ENCODE peak calls at places on chromosomes 16 and 17, in eight cellular contexts. F is kidney epithelial cell, V is GM23338, A is pancreas, O is psoas muscle, G is heart right ventricle, P is mucosa of descending colon, Y is esophagus squamous epithelium. B is an unnamed sample.

GRCh38 chr17:15999974-16000827 is 577 bp downstream of the TTC19 start:
- DNase-seq in F (no peak), V (peak; percentile 73), A (no peak), O (no peak), G (peak; percentile 26), P (peak; percentile 45), Y (no peak), B (peak; percentile 41)

GRCh38 chr17:72530409-72530808 is 409.6 kb downstream of the SOX9 start:
- DNase-seq in F (no peak), V (no peak), A (no peak), O (no peak), G (no peak), P (no peak), Y (no peak), B (no peak)

GRCh38 chr16:3138823-3139426 is 4.1 kb downstream of the ZNF213 start:
- DNase-seq in F (no peak), V (no peak), A (no peak), O (no peak), G (no peak), P (no peak), Y (no peak), B (no peak)

GRCh38 chr17:1312261-1312870 is 32.9 kb downstream of the TRARG1 start:
- DNase-seq in F (no peak), V (peak; percentile 71), A (no peak), O (no peak), G (no peak), P (no peak), Y (no peak), B (no peak)

GRCh38 chr16:6837722-6838121 is 494.9 kb upstream of the RBFOX1 start:
- DNase-seq in F (no peak), V (no peak), A (no peak), O (no peak), G (no peak), P (no peak), Y (no peak), B (no peak)

GRCh38 chr16:67021321-67021720 is 7.6 kb upstream of the CBFB start:
- DNase-seq in F (no peak), V (no peak), A (no peak), O (no peak), G (no peak), P (no peak), Y (no peak), B (no peak)

GRCh38 chr17:80432961-80433550 is 18.1 kb downstream of the ENDOV start:
- DNase-seq in F (no peak), V (no peak), A (no peak), O (no peak), G (no peak), P (no peak), Y (no peak), B (no peak)

GRCh38 chr16:19329932-19330331 is 44.4 kb downstream of the CLEC19A start:
- DNase-seq in F (no peak), V (no peak), A (no peak), O (no peak), G (no peak), P (no peak), Y (no peak), B (peak; percentile 54)

GRCh38 chr17:72388765-72389473 is 268.1 kb downstream of the SOX9 start:
- DNase-seq in F (no peak), V (no peak), A (no peak), O (no peak), G (no peak), P (no peak), Y (no peak), B (peak; percentile 67)

GRCh38 chr16:75733305-75734141 is 7.2 kb upstream of the CPHXL start:
- DNase-seq in F (no peak), V (no peak), A (no peak), O (no peak), G (no peak), P (peak; percentile 28), Y (no peak), B (peak; percentile 92)

GRCh38 chr16:84294196-84295142 is at the start of gene WFDC1:
- DNase-seq in F (no peak), V (peak; percentile 43), A (no peak), O (no peak), G (no peak), P (peak; percentile 32), Y (no peak), B (no peak)

GRCh38 chr17:10172241-10172741 is 26.1 kb downstream of the GAS7 start:
- DNase-seq in F (no peak), V (no peak), A (no peak), O (no peak), G (no peak), P (no peak), Y (no peak), B (no peak)

GRCh38 chr17:61799812-61800484 is 63.4 kb downstream of the BRIP1 start:
- DNase-seq in F (no peak), V (no peak), A (no peak), O (no peak), G (no peak), P (no peak), Y (no peak), B (no peak)

GRCh38 chr16:87044829-87045228 is 272.4 kb downstream of the C16orf95 start:
- DNase-seq in F (no peak), V (no peak), A (no peak), O (no peak), G (no peak), P (no peak), Y (no peak), B (no peak)

GRCh38 chr16:89324056-89325010 is 106.8 kb downstream of the ZNF778 start:
- DNase-seq in F (no peak), V (no peak), A (no peak), O (no peak), G (no peak), P (no peak), Y (no peak), B (peak; percentile 97)

GRCh38 chr17:78808106-78808635 is 26.1 kb upstream of the CYTH1 start:
- DNase-seq in F (no peak), V (no peak), A (no peak), O (no peak), G (no peak), P (no peak), Y (no peak), B (no peak)

GRCh38 chr16:25135239-25135878 is 23.8 kb downstream of the LCMT1 start:
- DNase-seq in F (no peak), V (no peak), A (no peak), O (no peak), G (no peak), P (peak; percentile 51), Y (no peak), B (peak; percentile 67)

GRCh38 chr17:17910060-17910459 is 62.1 kb downstream of the TOM1L2 start:
- DNase-seq in F (no peak), V (no peak), A (no peak), O (no peak), G (no peak), P (no peak), Y (no peak), B (no peak)

GRCh38 chr16:27611340-27611739 is 61.4 kb downstream of the KATNIP start:
- DNase-seq in F (no peak), V (no peak), A (no peak), O (no peak), G (no peak), P (no peak), Y (no peak), B (no peak)

GRCh38 chr17:36867716-36868115 is 69.6 kb upstream of the LHX1 start:
- DNase-seq in F (no peak), V (no peak), A (no peak), O (no peak), G (no peak), P (no peak), Y (no peak), B (no peak)

GRCh38 chr16:59698341-59698979 is 964.3 kb upstream of the GOT2 start:
- DNase-seq in F (no peak), V (no peak), A (no peak), O (no peak), G (no peak), P (no peak), Y (no peak), B (peak; percentile 76)

GRCh38 chr17:8631554-8631877 is 991 bp upstream of the MYH10 start:
- DNase-seq in F (no peak), V (no peak), A (no peak), O (no peak), G (no peak), P (no peak), Y (no peak), B (peak; percentile 26)

GRCh38 chr16:9260665-9261064 is 169.2 kb downstream of the HAPSTR1 start:
- DNase-seq in F (no peak), V (no peak), A (peak; percentile 67), O (no peak), G (peak; percentile 21), P (peak; percentile 60), Y (no peak), B (no peak)

GRCh38 chr17:81616877-81617276 is 20.0 kb downstream of the NPLOC4 start:
- DNase-seq in F (no peak), V (no peak), A (no peak), O (no peak), G (no peak), P (no peak), Y (no peak), B (no peak)
- TF ChIP-seq CTCF in F (no peak), V (no peak), A (no peak), O (no peak), G (no peak), P (no peak), Y (no peak), B (no peak)

GRCh38 chr17:77420804-77421634 is 280.2 kb downstream of the SEC14L1 start:
- DNase-seq in F (peak; percentile 54), V (peak; percentile 85), A (no peak), O (peak; percentile 18), G (no peak), P (no peak), Y (no peak), B (peak; percentile 91)

GRCh38 chr17:77418609-77419008 is 277.8 kb downstream of the SEC14L1 start:
- DNase-seq in F (no peak), V (no peak), A (no peak), O (no peak), G (no peak), P (no peak), Y (no peak), B (no peak)

GRCh38 chr17:77420476-77420803 is 279.7 kb downstream of the SEC14L1 start:
- DNase-seq in F (no peak), V (no peak), A (no peak), O (no peak), G (no peak), P (no peak), Y (no peak), B (no peak)

GRCh38 chr17:77419095-77419494 is 278.3 kb downstream of the SEC14L1 start:
- DNase-seq in F (no peak), V (no peak), A (no peak), O (no peak), G (no peak), P (no peak), Y (no peak), B (no peak)

GRCh38 chr17:77419547-77420475 is 279.0 kb downstream of the SEC14L1 start:
- DNase-seq in F (no peak), V (peak; percentile 94), A (no peak), O (no peak), G (no peak), P (no peak), Y (no peak), B (no peak)
- H3K36me3 ChIP-seq in F (peaks cover under 1% of the 10 kb centered on the region), V (no peaks in the 10 kb centered on the region), A (no peaks in the 10 kb centered on the region), O (no peaks in the 10 kb centered on the region), G (no peaks in the 10 kb centered on the region), P (no peaks in the 10 kb centered on the region), Y (peaks cover 8% of the 10 kb centered on the region), B (peaks cover 10% of the 10 kb centered on the region)

GRCh38 chr17:44976198-44976597 is 8.1 kb upstream of the C1QL1 start:
- DNase-seq in F (no peak), V (no peak), A (no peak), O (no peak), G (no peak), P (no peak), Y (no peak), B (no peak)
- TF ChIP-seq CTCF in F (no peak), V (no peak), A (no peak), O (no peak), G (no peak), P (no peak), Y (no peak), B (no peak)

GRCh38 chr16:23564964-23565363 is 7.4 kb downstream of the UBFD1 start:
- DNase-seq in F (no peak), V (no peak), A (no peak), O (peak; percentile 83), G (peak; percentile 59), P (no peak), Y (no peak), B (peak; percentile 11)
- H3K36me3 ChIP-seq in F (peaks cover 2% of the 10 kb centered on the region), V (peaks cover 65% of the 10 kb centered on the region), A (peaks cover 29% of the 10 kb centered on the region), O (peaks cover 98% of the 10 kb centered on the region), G (peaks cover 69% of the 10 kb centered on the region), P (no peaks in the 10 kb centered on the region), Y (peaks cover 100% of the 10 kb centered on the region), B (peaks cover 22% of the 10 kb centered on the region)

B was measured in fibroblast of lung.